ENCODE peak calls at places on chromosomes 1 and 21, in nine cellular contexts. One of them, this sample, is unnamed.

GRCh38 chr1:154326546-154327465 is 1.5 kb downstream of the ATP8B2 start:
- DNase-seq in activated T-helper 1 cell treated with anti-CD3 and anti-CD28 coated beads, Interleukin-2, amount 50 U/mL, for 16 hours: no peak
- DNase-seq in H4: peak
- DNase-seq in posterior cingulate gyrus: no peak
- DNase-seq in progenitor cell of endocrine pancreas: no peak
- DNase-seq in MV-4-11: no peak
- DNase-seq in suprapubic skin: peak
- DNase-seq in stimulated activated CD4-positive, alpha-beta T cell treated with anti-CD3 and anti-CD28 coated beads, Interleukin-1b, Interleukin-23, amount 100 ng/mL, for 1 hour: no peak
- DNase-seq in SHP77: no peak
- DNase-seq in this sample: no peak

GRCh38 chr1:147579532-147580199 is 38.4 kb downstream of the BCL9 start:
- DNase-seq in activated T-helper 1 cell treated with anti-CD3 and anti-CD28 coated beads, Interleukin-2, amount 50 U/mL, for 16 hours: no peak
- DNase-seq in progenitor cell of endocrine pancreas: peak
- DNase-seq in H4: peak
- DNase-seq in SHP77: no peak
- DNase-seq in stimulated activated CD4-positive, alpha-beta T cell treated with anti-CD3 and anti-CD28 coated beads, Interleukin-1b, Interleukin-23, amount 100 ng/mL, for 1 hour: no peak
- DNase-seq in suprapubic skin: no peak
- DNase-seq in posterior cingulate gyrus: no peak
- DNase-seq in MV-4-11: no peak
- DNase-seq in this sample: no peak

GRCh38 chr21:34913786-34914185 is 135.3 kb downstream of the RUNX1 start:
- DNase-seq in progenitor cell of endocrine pancreas: no peak
- DNase-seq in stimulated activated CD4-positive, alpha-beta T cell treated with anti-CD3 and anti-CD28 coated beads, Interleukin-1b, Interleukin-23, amount 100 ng/mL, for 1 hour: no peak
- DNase-seq in posterior cingulate gyrus: no peak
- DNase-seq in SHP77: no peak
- DNase-seq in activated T-helper 1 cell treated with anti-CD3 and anti-CD28 coated beads, Interleukin-2, amount 50 U/mL, for 16 hours: no peak
- DNase-seq in suprapubic skin: no peak
- DNase-seq in MV-4-11: no peak
- DNase-seq in H4: no peak
- DNase-seq in this sample: no peak

GRCh38 chr1:11979453-11979817 is 809 bp upstream of the MFN2 start:
- DNase-seq in H4: no peak
- DNase-seq in stimulated activated CD4-positive, alpha-beta T cell treated with anti-CD3 and anti-CD28 coated beads, Interleukin-1b, Interleukin-23, amount 100 ng/mL, for 1 hour: no peak
- DNase-seq in MV-4-11: no peak
- DNase-seq in SHP77: no peak
- DNase-seq in posterior cingulate gyrus: no peak
- DNase-seq in suprapubic skin: no peak
- DNase-seq in progenitor cell of endocrine pancreas: no peak
- DNase-seq in activated T-helper 1 cell treated with anti-CD3 and anti-CD28 coated beads, Interleukin-2, amount 50 U/mL, for 16 hours: no peak
- DNase-seq in this sample: no peak

GRCh38 chr1:151611288-151611790 is 511 bp upstream of the SNX27 start:
- DNase-seq in suprapubic skin: peak
- DNase-seq in H4: peak
- DNase-seq in progenitor cell of endocrine pancreas: no peak
- DNase-seq in MV-4-11: peak
- DNase-seq in SHP77: no peak
- DNase-seq in posterior cingulate gyrus: no peak
- DNase-seq in activated T-helper 1 cell treated with anti-CD3 and anti-CD28 coated beads, Interleukin-2, amount 50 U/mL, for 16 hours: no peak
- DNase-seq in stimulated activated CD4-positive, alpha-beta T cell treated with anti-CD3 and anti-CD28 coated beads, Interleukin-1b, Interleukin-23, amount 100 ng/mL, for 1 hour: no peak
- DNase-seq in this sample: no peak

GRCh38 chr1:180863158-180863775 is 49.4 kb upstream of the KIAA1614 start:
- DNase-seq in SHP77: peak
- DNase-seq in H4: peak
- DNase-seq in activated T-helper 1 cell treated with anti-CD3 and anti-CD28 coated beads, Interleukin-2, amount 50 U/mL, for 16 hours: no peak
- DNase-seq in progenitor cell of endocrine pancreas: no peak
- DNase-seq in stimulated activated CD4-positive, alpha-beta T cell treated with anti-CD3 and anti-CD28 coated beads, Interleukin-1b, Interleukin-23, amount 100 ng/mL, for 1 hour: no peak
- DNase-seq in MV-4-11: peak
- DNase-seq in posterior cingulate gyrus: no peak
- DNase-seq in suprapubic skin: no peak
- DNase-seq in this sample: no peak

GRCh38 chr1:8661185-8662110 is 156.0 kb downstream of the RERE start:
- DNase-seq in suprapubic skin: no peak
- DNase-seq in H4: peak
- DNase-seq in SHP77: no peak
- DNase-seq in posterior cingulate gyrus: no peak
- DNase-seq in activated T-helper 1 cell treated with anti-CD3 and anti-CD28 coated beads, Interleukin-2, amount 50 U/mL, for 16 hours: no peak
- DNase-seq in stimulated activated CD4-positive, alpha-beta T cell treated with anti-CD3 and anti-CD28 coated beads, Interleukin-1b, Interleukin-23, amount 100 ng/mL, for 1 hour: peak
- DNase-seq in progenitor cell of endocrine pancreas: no peak
- DNase-seq in MV-4-11: no peak
- DNase-seq in this sample: no peak

GRCh38 chr21:33135925-33136324 is 66.0 kb downstream of the OLIG1 start:
- DNase-seq in SHP77: peak
- DNase-seq in H4: no peak
- DNase-seq in posterior cingulate gyrus: no peak
- DNase-seq in stimulated activated CD4-positive, alpha-beta T cell treated with anti-CD3 and anti-CD28 coated beads, Interleukin-1b, Interleukin-23, amount 100 ng/mL, for 1 hour: no peak
- DNase-seq in activated T-helper 1 cell treated with anti-CD3 and anti-CD28 coated beads, Interleukin-2, amount 50 U/mL, for 16 hours: no peak
- DNase-seq in progenitor cell of endocrine pancreas: no peak
- DNase-seq in suprapubic skin: no peak
- DNase-seq in MV-4-11: no peak
- DNase-seq in this sample: no peak

GRCh38 chr21:15442743-15443142 is 287.0 kb upstream of the USP25 start:
- DNase-seq in MV-4-11: no peak
- DNase-seq in stimulated activated CD4-positive, alpha-beta T cell treated with anti-CD3 and anti-CD28 coated beads, Interleukin-1b, Interleukin-23, amount 100 ng/mL, for 1 hour: no peak
- DNase-seq in H4: no peak
- DNase-seq in activated T-helper 1 cell treated with anti-CD3 and anti-CD28 coated beads, Interleukin-2, amount 50 U/mL, for 16 hours: no peak
- DNase-seq in posterior cingulate gyrus: no peak
- DNase-seq in suprapubic skin: no peak
- DNase-seq in SHP77: no peak
- DNase-seq in progenitor cell of endocrine pancreas: no peak
- DNase-seq in this sample: no peak

GRCh38 chr1:103109291-103109920 is 1.1 kb upstream of the COL11A1 start:
- DNase-seq in H4: no peak
- DNase-seq in MV-4-11: no peak
- DNase-seq in progenitor cell of endocrine pancreas: no peak
- DNase-seq in stimulated activated CD4-positive, alpha-beta T cell treated with anti-CD3 and anti-CD28 coated beads, Interleukin-1b, Interleukin-23, amount 100 ng/mL, for 1 hour: no peak
- DNase-seq in posterior cingulate gyrus: no peak
- DNase-seq in suprapubic skin: no peak
- DNase-seq in activated T-helper 1 cell treated with anti-CD3 and anti-CD28 coated beads, Interleukin-2, amount 50 U/mL, for 16 hours: no peak
- DNase-seq in SHP77: no peak
- DNase-seq in this sample: no peak

GRCh38 chr1:219354962-219355361 is 181.3 kb downstream of the LYPLAL1 start:
- DNase-seq in stimulated activated CD4-positive, alpha-beta T cell treated with anti-CD3 and anti-CD28 coated beads, Interleukin-1b, Interleukin-23, amount 100 ng/mL, for 1 hour: no peak
- DNase-seq in activated T-helper 1 cell treated with anti-CD3 and anti-CD28 coated beads, Interleukin-2, amount 50 U/mL, for 16 hours: no peak
- DNase-seq in suprapubic skin: no peak
- DNase-seq in progenitor cell of endocrine pancreas: no peak
- DNase-seq in MV-4-11: no peak
- DNase-seq in posterior cingulate gyrus: no peak
- DNase-seq in H4: no peak
- DNase-seq in SHP77: no peak
- DNase-seq in this sample: no peak

GRCh38 chr1:95041491-95042165 is 31.1 kb downstream of the ALG14 start:
- DNase-seq in MV-4-11: peak
- DNase-seq in posterior cingulate gyrus: no peak
- DNase-seq in activated T-helper 1 cell treated with anti-CD3 and anti-CD28 coated beads, Interleukin-2, amount 50 U/mL, for 16 hours: no peak
- DNase-seq in SHP77: peak
- DNase-seq in H4: peak
- DNase-seq in progenitor cell of endocrine pancreas: peak
- DNase-seq in stimulated activated CD4-positive, alpha-beta T cell treated with anti-CD3 and anti-CD28 coated beads, Interleukin-1b, Interleukin-23, amount 100 ng/mL, for 1 hour: no peak
- DNase-seq in suprapubic skin: no peak
- DNase-seq in this sample: no peak

This sample was measured in cardiac septum.